ENCODE peak calls at places on chromosome 9, in nine cellular contexts. X is iPS-NIHi11, C is left lung, S is OCI-LY7, F is HTR-8/SVneo, G is iPS DF 19.7, A is HuH-7, Y is non-pigmented ciliary epithelial cell, J is DND-41. R is an unnamed sample.

GRCh38 chr9:105887679-105888078 is 193.3 kb downstream of the TMEM38B start:
- DNase-seq in A (no peak), Y (no peak), J (peak), S (no peak), X (no peak), G (no peak), C (no peak), F (no peak), R (no peak)

GRCh38 chr9:120764476-120764875 is 28.7 kb downstream of the FBXW2 start:
- DNase-seq in C (no peak), A (no peak), Y (no peak), J (no peak), S (no peak), X (no peak), G (no peak), F (no peak), R (no peak)

GRCh38 chr9:88326024-88326423 is 62.2 kb upstream of the SPIN1 start:
- DNase-seq in S (no peak), G (no peak), J (no peak), X (no peak), A (no peak), C (no peak), F (no peak), Y (no peak), R (no peak)

GRCh38 chr9:78714591-78714990 is 417.7 kb downstream of the PSAT1 start:
- DNase-seq in X (no peak), F (no peak), S (no peak), J (no peak), G (no peak), C (no peak), A (no peak), Y (no peak), R (no peak)

GRCh38 chr9:109730228-109730627 is 49.8 kb upstream of the PALM2AKAP2 start:
- DNase-seq in A (peak), J (no peak), G (no peak), S (no peak), X (no peak), C (no peak), F (peak), Y (no peak), R (no peak)

GRCh38 chr9:132008184-132008781 is 71.4 kb downstream of the MED27 start:
- DNase-seq in F (peak), C (no peak), Y (no peak), J (no peak), G (no peak), X (no peak), S (no peak), A (no peak), R (no peak)

GRCh38 chr9:107312651-107313050 is 29.6 kb downstream of the RAD23B start:
- DNase-seq in G (no peak), Y (no peak), A (no peak), S (no peak), C (no peak), X (no peak), J (no peak), F (no peak), R (peak)

GRCh38 chr9:126625329-126626116 is 11.8 kb downstream of the LMX1B start:
- DNase-seq in A (no peak), X (no peak), S (no peak), F (no peak), Y (no peak), G (no peak), C (no peak), J (no peak), R (no peak)

GRCh38 chr9:15081021-15081753 is 171.0 kb upstream of the FREM1 start:
- DNase-seq in A (no peak), S (no peak), C (no peak), Y (no peak), J (no peak), F (no peak), X (no peak), G (no peak), R (no peak)